ENCODE peak calls at places on chromosome 21, in five cellular contexts. Q is fibroblast of the conjunctiva; J is T-helper 1 cell; E is psoas muscle; S is naive thymus-derived CD4-positive, alpha-beta T cell. R is an unnamed sample.

GRCh38 chr21:43959231-43960041 is 52.7 kb upstream of the TRAPPC10 start:
- DNase-seq in J (no peak), Q (no peak), S (no peak), E (no peak), R (no peak)

GRCh38 chr21:34824314-34824713 is 155.5 kb downstream of the CLIC6 start:
- DNase-seq in S (no peak), E (no peak), J (no peak), Q (no peak), R (no peak)

GRCh38 chr21:45541221-45542039 is 810 bp downstream of the SLC19A1 start:
- DNase-seq in J (peak), E (peak), S (peak), Q (no peak), R (peak)

GRCh38 chr21:44910229-44911065 is 10.3 kb downstream of the ITGB2 start:
- DNase-seq in Q (no peak), E (no peak), J (no peak), S (no peak), R (no peak)

GRCh38 chr21:17775431-17776126 is 43.6 kb downstream of the C21orf91 start:
- DNase-seq in S (no peak), J (peak), Q (no peak), E (no peak), R (peak)

GRCh38 chr21:39319814-39320332 is 6.4 kb upstream of the BRWD1 start:
- DNase-seq in Q (no peak), S (no peak), J (no peak), E (no peak), R (no peak)

GRCh38 chr21:37381883-37382585 is 15.5 kb downstream of the DYRK1A start:
- DNase-seq in Q (no peak), J (no peak), S (no peak), E (no peak), R (no peak)

GRCh38 chr21:41598561-41599511 is 90.9 kb upstream of the TMPRSS2 start:
- DNase-seq in J (no peak), E (no peak), Q (no peak), S (no peak), R (no peak)

GRCh38 chr21:26842300-26842699 is 2.9 kb downstream of the ADAMTS1 start:
- DNase-seq in J (no peak), Q (no peak), S (no peak), E (no peak), R (no peak)

GRCh38 chr21:36429672-36430546 is 44.7 kb downstream of the CHAF1B start:
- DNase-seq in J (peak), Q (peak), S (peak), E (peak), R (peak)

GRCh38 chr21:38388219-38388618 is 110.1 kb downstream of the ERG start:
- DNase-seq in Q (no peak), S (no peak), J (no peak), E (no peak), R (no peak)

GRCh38 chr21:39613029-39613934 is 542 bp downstream of the B3GALT5 start:
- DNase-seq in S (no peak), J (no peak), E (no peak), Q (no peak), R (no peak)

GRCh38 chr21:26011292-26011940 is 159.2 kb downstream of the APP start:
- DNase-seq in E (no peak), S (no peak), J (no peak), Q (no peak), R (no peak)

GRCh38 chr21:37811711-37812110 is 104.5 kb downstream of the KCNJ6 start:
- DNase-seq in S (no peak), J (no peak), E (no peak), Q (no peak), R (no peak)

GRCh38 chr21:33059319-33059894 is 10.5 kb upstream of the OLIG1 start:
- DNase-seq in J (no peak), Q (no peak), E (no peak), S (no peak), R (no peak)

GRCh38 chr21:32921632-32922230 is 104.0 kb upstream of the OLIG2 start:
- DNase-seq in J (peak), Q (no peak), S (peak), E (no peak), R (peak)

GRCh38 chr21:31235671-31236450 is 108.2 kb downstream of the TIAM1 start:
- DNase-seq in J (no peak), Q (no peak), S (no peak), E (no peak), R (no peak)

R was measured in activated B cell treated with CpG ODN at 0.5 μM for 24 hours.